ENCODE peak calls at places on chromosomes 3 and 15, in six cellular contexts. S is tibial artery, D is astrocyte, X is heart right ventricle, B is GM23338, Y is pancreas. F is an unnamed sample. For H3K4me1, the result is how much of the 10 kb centered on the place peaks cover.

GRCh38 chr3:71585126-71585525 is 1.6 kb upstream of the FOXP1 start:
- DNase-seq in S (no peak), D (no peak), X (no peak), B (no peak), Y (no peak), F (no peak)

GRCh38 chr3:160112481-160112880 is 112.7 kb upstream of the C3orf80 start:
- DNase-seq in S (no peak), D (no peak), X (no peak), B (no peak), Y (no peak), F (no peak)

GRCh38 chr3:6110451-6110850 is 750.5 kb upstream of the GRM7 start:
- DNase-seq in S (no peak), D (no peak), X (no peak), B (no peak), Y (no peak), F (no peak)

GRCh38 chr15:81265944-81266775 is 57.8 kb downstream of the STARD5 start:
- DNase-seq in S (peak), D (peak), X (peak), B (peak), Y (peak), F (peak)

GRCh38 chr15:95990833-95991232 is 339.7 kb upstream of the NR2F2 start:
- DNase-seq in S (no peak), D (peak), X (no peak), B (no peak), Y (no peak), F (no peak)

GRCh38 chr3:123422457-123422856 is 26.4 kb downstream of the ADCY5 start:
- DNase-seq in S (no peak), D (no peak), X (no peak), B (peak), Y (no peak), F (no peak)

GRCh38 chr3:194351080-194351672 is at the start of gene CPN2:
- DNase-seq in S (no peak), D (no peak), X (no peak), B (no peak), Y (no peak), F (no peak)

GRCh38 chr3:50126287-50127211 is 28.6 kb upstream of the SEMA3F start:
- DNase-seq in S (peak), D (peak), X (no peak), B (peak), Y (no peak), F (no peak)

GRCh38 chr15:38600241-38600640 is 35.6 kb upstream of the RASGRP1 start:
- DNase-seq in S (no peak), D (no peak), X (no peak), B (no peak), Y (no peak), F (no peak)

GRCh38 chr3:160169139-160169830 is 55.9 kb upstream of the C3orf80 start:
- DNase-seq in S (no peak), D (peak), X (no peak), B (no peak), Y (no peak), F (no peak)

GRCh38 chr15:74632601-74633000 is 17.0 kb downstream of the CLK3 start:
- DNase-seq in S (no peak), D (no peak), X (no peak), B (no peak), Y (no peak), F (no peak)

GRCh38 chr3:188170461-188171459 is 16.8 kb downstream of the LPP start:
- DNase-seq in S (no peak), D (no peak), X (no peak), B (no peak), Y (no peak), F (no peak)

GRCh38 chr3:71307884-71308697 is 275.4 kb downstream of the FOXP1 start:
- DNase-seq in S (no peak), D (no peak), X (no peak), B (no peak), Y (no peak), F (no peak)

GRCh38 chr3:50242778-50243551 is 7.0 kb downstream of the GNAI2 start:
- DNase-seq in S (peak), D (peak), X (peak), B (peak), Y (no peak), F (no peak)

GRCh38 chr3:163056874-163057497 is 1560.4 kb downstream of the OTOL1 start:
- DNase-seq in S (no peak), D (no peak), X (no peak), B (peak), Y (no peak), F (no peak)

GRCh38 chr15:99213187-99213811 is 36.1 kb downstream of the TTC23 start:
- DNase-seq in S (peak), D (peak), X (peak), B (peak), Y (peak), F (peak)

GRCh38 chr15:40695469-40695910 is 516 bp downstream of the RAD51 start:
- DNase-seq in S (no peak), D (peak), X (no peak), B (no peak), Y (no peak), F (peak)

GRCh38 chr15:63374686-63375520 is 6.7 kb downstream of the CA12 start:
- DNase-seq in S (peak), D (peak), X (peak), B (no peak), Y (no peak), F (no peak)

GRCh38 chr15:92163641-92164040 is 230.0 kb upstream of the ST8SIA2 start:
- DNase-seq in S (no peak), D (no peak), X (no peak), B (no peak), Y (no peak), F (no peak)

GRCh38 chr15:71658036-71658435 is 152.3 kb upstream of the NR2E3 start:
- DNase-seq in S (no peak), D (no peak), X (no peak), B (no peak), Y (no peak), F (no peak)

GRCh38 chr3:123186695-123187094 is 15.0 kb upstream of the SEC22A start:
- DNase-seq in S (no peak), D (no peak), X (no peak), B (no peak), Y (no peak), F (no peak)

GRCh38 chr3:41173926-41174702 is 25.2 kb upstream of the CTNNB1 start:
- DNase-seq in S (no peak), D (no peak), X (peak), B (no peak), Y (no peak), F (no peak)

GRCh38 chr3:132721479-132722164 is 587 bp downstream of the NPHP3 start:
- DNase-seq in S (peak), D (peak), X (peak), B (peak), Y (peak), F (peak)

GRCh38 chr3:150925751-150926201 is 20.5 kb upstream of the MINDY4B start:
- DNase-seq in S (no peak), D (peak), X (peak), B (peak), Y (peak), F (peak)

GRCh38 chr3:176663819-176664218 is 533.5 kb downstream of the TBL1XR1 start:
- DNase-seq in S (no peak), D (peak), X (no peak), B (peak), Y (no peak), F (no peak)

GRCh38 chr3:61589856-61590255 is 28.5 kb downstream of the PTPRG start:
- DNase-seq in S (no peak), D (peak), X (no peak), B (no peak), Y (no peak), F (no peak)

GRCh38 chr3:43307226-43307625 is 20.9 kb downstream of the SNRK start:
- DNase-seq in S (no peak), D (no peak), X (no peak), B (no peak), Y (no peak), F (no peak)

GRCh38 chr3:157132936-157133335 is 27.0 kb downstream of the CCNL1 start:
- DNase-seq in S (no peak), D (no peak), X (no peak), B (no peak), Y (no peak), F (no peak)

GRCh38 chr3:186663351-186664118 is 2.3 kb upstream of the HRG start:
- DNase-seq in S (no peak), D (no peak), X (no peak), B (peak), Y (no peak), F (no peak)

GRCh38 chr15:73388256-73388781 is 19.6 kb upstream of the HCN4 start:
- DNase-seq in S (peak), D (peak), X (no peak), B (peak), Y (no peak), F (no peak)

GRCh38 chr3:41202834-41203345 is 3.6 kb downstream of the CTNNB1 start:
- DNase-seq in S (no peak), D (peak), X (peak), B (peak), Y (no peak), F (no peak)

GRCh38 chr3:179323197-179323901 is 518 bp downstream of the ZNF639 start:
- DNase-seq in S (peak), D (peak), X (peak), B (peak), Y (peak), F (peak)

GRCh38 chr3:160676547-160677303 is at the start of gene ARL14:
- DNase-seq in S (no peak), D (peak), X (no peak), B (no peak), Y (no peak), F (no peak)

GRCh38 chr3:10263549-10264363 is 15.5 kb downstream of the TATDN2 start:
- DNase-seq in S (no peak), D (peak), X (peak), B (peak), Y (no peak), F (no peak)

DNA sequence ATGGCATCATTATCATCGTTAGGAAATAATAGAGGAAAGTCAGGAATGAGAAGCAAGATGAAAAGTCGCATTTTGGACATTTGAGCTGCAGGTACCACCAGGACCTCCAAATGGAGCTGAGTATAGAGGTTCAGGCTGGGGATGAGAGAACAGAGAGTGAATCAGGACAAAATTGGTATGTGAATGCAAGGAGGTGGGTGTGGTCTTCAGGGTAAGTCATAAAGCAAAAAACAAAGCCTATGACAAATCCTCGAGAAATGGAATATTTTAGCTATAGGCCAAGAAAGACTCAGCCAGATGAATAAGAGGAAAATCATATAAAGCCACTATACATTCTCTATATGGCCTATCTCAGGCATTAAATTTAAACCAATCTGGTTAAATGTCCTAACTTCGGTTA is 841.3 kb downstream of the ROBO1 start:
- DNase-seq in S (no peak), D (no peak), X (no peak), B (no peak), Y (no peak), F (no peak)
- H3K4me1 ChIP-seq in S (under half), D (under half), X (under half), B (under half), Y (under half), F (under half)

GRCh38 chr3:141305436-141305835 is 62.9 kb upstream of the ZBTB38 start:
- DNase-seq in S (no peak), D (no peak), X (no peak), B (peak), Y (no peak), F (no peak)
- H3K4me1 ChIP-seq in S (under half), D (under half), X (under half), B (under half), Y (under half), F (under half)

GRCh38 chr15:77693576-77693975 is 60.9 kb upstream of the LINGO1 start:
- DNase-seq in S (no peak), D (no peak), X (no peak), B (no peak), Y (no peak), F (no peak)

GRCh38 chr15:77696006-77696631 is 63.4 kb upstream of the LINGO1 start:
- DNase-seq in S (no peak), D (no peak), X (no peak), B (no peak), Y (no peak), F (no peak)

GRCh38 chr15:77697893-77698292 is 65.2 kb upstream of the LINGO1 start:
- DNase-seq in S (no peak), D (no peak), X (no peak), B (no peak), Y (no peak), F (no peak)

GRCh38 chr15:77696871-77697270 is 64.2 kb upstream of the LINGO1 start:
- DNase-seq in S (no peak), D (no peak), X (peak), B (no peak), Y (no peak), F (no peak)

DNA sequence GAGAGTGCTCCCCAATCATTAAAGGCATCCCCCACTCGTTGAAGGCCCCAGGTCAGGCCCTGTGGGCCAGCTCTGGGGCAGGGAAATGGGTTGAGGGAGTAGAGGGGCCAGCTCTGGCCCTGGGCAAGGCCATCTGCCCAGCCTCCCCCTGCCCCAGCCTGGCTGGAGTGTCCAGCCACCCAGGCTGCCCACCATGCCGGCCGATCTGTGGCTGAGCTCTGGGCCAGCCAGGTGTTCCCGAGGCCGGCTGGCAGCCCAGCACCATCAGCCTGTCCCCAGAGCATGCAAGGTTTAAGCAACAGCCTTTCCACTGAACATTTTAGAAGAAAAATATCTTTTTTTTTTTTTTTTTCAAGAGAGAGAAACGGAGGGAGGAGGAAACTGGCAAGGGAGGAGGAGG is 62.8 kb upstream of the LINGO1 start:
- DNase-seq in S (no peak), D (no peak), X (no peak), B (no peak), Y (no peak), F (no peak)
- H3K4me1 ChIP-seq in S (under half), D (under half), X (under half), B (under half), Y (under half), F (under half)

DNA sequence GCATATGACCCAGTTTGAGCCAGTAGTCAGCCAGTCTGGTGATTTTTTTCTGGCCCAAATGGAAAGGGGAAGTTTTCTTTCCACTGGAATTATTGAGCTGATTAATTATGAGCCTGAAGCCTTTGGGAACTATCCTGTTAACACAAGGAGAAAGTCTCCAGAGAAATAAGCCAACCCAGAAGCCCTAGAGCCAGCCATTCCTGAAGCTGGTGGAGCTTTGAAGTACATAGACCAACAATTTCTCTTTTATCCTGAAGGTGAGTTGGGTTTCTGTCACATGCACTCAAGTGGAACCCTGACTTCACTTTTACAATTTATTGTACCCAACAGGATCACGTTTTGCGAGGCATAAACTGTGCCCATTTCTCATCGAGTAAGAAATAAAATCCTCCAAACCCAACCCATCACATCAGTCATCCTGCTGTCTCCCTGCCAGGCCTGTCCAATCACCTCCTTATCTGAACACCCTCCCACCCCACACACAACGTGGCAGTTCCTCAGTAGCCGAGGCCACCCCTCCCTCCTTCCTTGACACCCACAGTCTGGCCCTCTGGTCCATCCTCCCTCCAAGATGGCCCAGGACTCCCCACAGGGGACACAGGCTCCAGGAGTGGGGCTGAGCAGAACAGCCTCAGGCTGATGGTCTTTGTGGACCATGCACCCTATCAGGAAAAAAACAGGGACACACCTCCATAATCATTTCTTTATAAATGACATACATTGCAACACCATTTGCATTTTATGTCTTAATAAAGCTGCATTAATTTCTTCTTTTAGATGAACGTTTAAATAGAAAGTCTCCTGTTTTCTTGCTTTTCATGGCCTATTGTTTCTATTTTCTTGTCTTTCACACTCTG is 55.7 kb upstream of the GATA2 start:
- DNase-seq in S (no peak), D (peak), X (no peak), B (no peak), Y (no peak), F (no peak)
- H3K4me1 ChIP-seq in S (under half), D (under half), X (under half), B (under half), Y (under half), F (under half)

DNA sequence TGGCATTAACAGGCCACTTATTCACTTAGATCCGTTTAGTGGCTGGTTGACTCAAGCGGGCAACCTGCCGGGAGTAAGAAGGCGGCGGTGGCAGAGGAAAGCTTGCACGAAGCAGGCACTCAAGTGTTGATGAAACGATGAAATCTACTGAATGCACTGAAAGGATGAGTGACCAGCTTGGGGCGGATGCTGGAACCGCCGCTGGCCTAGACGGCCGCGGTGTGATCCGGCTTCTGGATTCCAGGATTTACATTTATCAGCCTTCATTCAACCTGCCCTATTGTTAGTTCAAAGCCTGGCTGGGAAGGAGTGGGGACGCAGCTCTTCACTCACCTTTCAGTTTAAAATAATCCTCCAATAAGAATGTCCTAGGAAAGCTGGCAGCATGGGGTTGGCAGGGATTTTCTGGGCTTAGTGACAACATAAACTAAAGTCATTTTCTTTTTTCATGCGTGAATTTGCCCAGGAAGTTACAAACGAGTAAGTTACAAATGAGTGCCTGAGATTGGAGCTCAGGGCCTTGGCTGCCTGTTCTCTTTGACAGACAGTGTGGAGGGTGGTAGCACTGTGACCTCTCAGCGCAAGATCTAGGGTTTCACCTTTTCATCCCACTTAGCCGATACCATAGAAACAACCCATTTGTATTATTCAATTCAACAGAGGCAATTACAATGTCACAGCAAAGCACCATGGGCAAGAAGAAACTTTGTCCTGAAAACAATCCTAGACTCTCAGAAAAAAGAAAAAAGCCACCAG is 1.1 kb upstream of the PLCH1 start:
- DNase-seq in S (no peak), D (peak), X (no peak), B (peak), Y (peak), F (peak)
- H3K4me1 ChIP-seq in S (under half), D (under half), X (under half), B (half or more), Y (under half), F (under half)

DNA sequence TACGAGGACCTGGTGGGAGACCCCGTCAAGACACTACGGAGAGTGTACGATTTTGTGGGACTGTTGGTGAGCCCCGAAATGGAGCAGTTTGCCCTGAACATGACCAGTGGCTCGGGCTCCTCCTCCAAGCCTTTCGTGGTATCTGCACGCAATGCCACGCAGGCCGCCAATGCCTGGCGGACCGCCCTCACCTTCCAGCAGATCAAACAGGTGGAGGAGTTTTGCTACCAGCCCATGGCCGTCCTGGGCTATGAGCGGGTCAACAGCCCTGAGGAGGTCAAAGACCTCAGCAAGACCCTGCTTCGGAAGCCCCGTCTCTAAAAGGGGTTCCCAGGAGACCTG is 2.5 kb downstream of the CHST2 start:
- DNase-seq in S (no peak), D (no peak), X (no peak), B (no peak), Y (peak), F (no peak)
- H3K4me1 ChIP-seq in S (under half), D (under half), X (under half), B (under half), Y (under half), F (under half)

GRCh38 chr15:25438601-25439455 is at the start of gene UBE3A:
- DNase-seq in S (peak), D (peak), X (peak), B (peak), Y (peak), F (peak)

GRCh38 chr15:25437751-25438600 is 848 bp downstream of the UBE3A start:
- DNase-seq in S (peak), D (peak), X (peak), B (peak), Y (peak), F (peak)

GRCh38 chr15:25436707-25437106 is 2.1 kb downstream of the UBE3A start:
- DNase-seq in S (no peak), D (no peak), X (no peak), B (no peak), Y (no peak), F (no peak)

GRCh38 chr15:25431821-25432561 is 6.8 kb downstream of the UBE3A start:
- DNase-seq in S (no peak), D (no peak), X (no peak), B (no peak), Y (no peak), F (no peak)

GRCh38 chr15:25435474-25436243 is 3.2 kb downstream of the UBE3A start:
- DNase-seq in S (no peak), D (no peak), X (no peak), B (no peak), Y (no peak), F (no peak)
- H3K4me1 ChIP-seq in S (under half), D (under half), X (under half), B (under half), Y (under half), F (under half)

GRCh38 chr3:141629950-141630349 is 108.1 kb upstream of the RNF7 start:
- DNase-seq in S (no peak), D (no peak), X (no peak), B (no peak), Y (no peak), F (no peak)

GRCh38 chr3:141623732-141624131 is 114.4 kb upstream of the RNF7 start:
- DNase-seq in S (no peak), D (no peak), X (no peak), B (no peak), Y (no peak), F (no peak)

GRCh38 chr3:141625506-141625905 is 112.6 kb upstream of the RNF7 start:
- DNase-seq in S (no peak), D (no peak), X (no peak), B (no peak), Y (no peak), F (no peak)
- H3K4me1 ChIP-seq in S (under half), D (under half), X (under half), B (under half), Y (under half), F (under half)

F was measured in mucosa of descending colon.